ENCODE peak calls at places on chromosomes 2 and 18, in five cellular contexts. G is psoas muscle; K is tibial artery; Z is CD8-positive, alpha-beta T cell; I is left ventricle myocardium inferior. L is an unnamed sample.

GRCh38 chr18:26747131-26747475 is 118.4 kb downstream of the AQP4 start:
- DNase-seq in G (no peak), K (no peak), Z (no peak), I (no peak), L (no peak)

GRCh38 chr2:70767699-70768584 is at the start of gene ADD2:
- DNase-seq in G (peak; percentile 48), K (no peak), Z (peak; percentile 8), I (peak; percentile 20), L (no peak)

GRCh38 chr2:221896505-221897151 is 324.5 kb upstream of the EPHA4 start:
- DNase-seq in G (peak; percentile 42), K (peak; percentile 22), Z (no peak), I (peak; percentile 30), L (no peak)

GRCh38 chr2:208686665-208687064 is 280.1 kb downstream of the PTH2R start:
- DNase-seq in G (no peak), K (no peak), Z (no peak), I (no peak), L (no peak)

GRCh38 chr2:45821558-45822271 is 170.2 kb downstream of the PRKCE start:
- DNase-seq in G (peak; percentile 80), K (peak; percentile 59), Z (no peak), I (peak; percentile 46), L (no peak)

GRCh38 chr2:197198890-197199289 is 111.7 kb downstream of the ANKRD44 start:
- DNase-seq in G (no peak), K (peak; percentile 47), Z (peak; percentile 78), I (peak; percentile 47), L (no peak)

GRCh38 chr2:187879491-187879890 is 325.3 kb upstream of the TFPI start:
- DNase-seq in G (no peak), K (no peak), Z (no peak), I (no peak), L (no peak)

GRCh38 chr2:121283670-121284245 is 1.2 kb downstream of the TFCP2L1 start:
- DNase-seq in G (no peak), K (no peak), Z (no peak), I (no peak), L (no peak)

GRCh38 chr2:230254152-230254881 is 28.8 kb downstream of the SP140 start:
- DNase-seq in G (no peak), K (no peak), Z (no peak), I (no peak), L (no peak)

DNA sequence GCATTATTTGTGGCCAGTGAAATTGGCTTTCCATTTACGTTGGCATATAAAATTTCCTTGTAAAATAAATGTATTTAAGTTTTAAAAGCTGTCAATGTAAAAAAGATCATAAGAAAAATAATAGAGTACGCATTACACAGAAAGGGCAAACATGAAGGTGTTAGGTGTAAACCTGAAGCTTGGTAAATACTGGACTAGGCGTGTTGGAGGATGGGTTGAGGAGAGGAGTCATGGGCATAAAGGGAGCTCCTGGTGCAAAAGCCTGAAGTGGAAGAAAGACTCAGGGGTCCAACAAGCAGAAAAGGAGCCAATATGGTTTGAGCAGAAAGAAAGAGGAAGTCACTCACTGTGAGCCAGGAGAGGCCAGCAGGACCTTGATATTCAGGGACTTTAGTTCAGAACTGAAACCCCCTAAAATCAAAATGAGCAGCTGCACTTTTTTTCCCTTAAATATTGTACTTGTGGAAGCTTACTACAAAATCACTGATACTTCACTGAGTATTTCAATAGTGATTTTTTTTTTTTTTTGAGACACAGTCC is 24.4 kb downstream of the SP5 start:
- DNase-seq in G (no peak), K (no peak), Z (no peak), I (no peak), L (no peak)
- H3K27ac ChIP-seq in G (no peak overlapping the region), K (no peak overlapping the region), Z (no peak overlapping the region), I (no peak overlapping the region), L (no peak overlapping the region)

GRCh38 chr2:218570850-218571249 is 2.2 kb downstream of the CNOT9 start:
- DNase-seq in G (no peak), K (no peak), Z (no peak), I (no peak), L (no peak)
- H3K27ac ChIP-seq in G (peak overlapping the region; percentile 92), K (no peak overlapping the region), Z (no peak overlapping the region), I (peak overlapping the region; percentile 95), L (no peak overlapping the region)

GRCh38 chr2:236090027-236090382 is 78.2 kb downstream of the GBX2 start:
- DNase-seq in G (no peak), K (no peak), Z (no peak), I (no peak), L (no peak)
- H3K27ac ChIP-seq in G (no peak overlapping the region), K (no peak overlapping the region), Z (no peak overlapping the region), I (no peak overlapping the region), L (no peak overlapping the region)

DNA sequence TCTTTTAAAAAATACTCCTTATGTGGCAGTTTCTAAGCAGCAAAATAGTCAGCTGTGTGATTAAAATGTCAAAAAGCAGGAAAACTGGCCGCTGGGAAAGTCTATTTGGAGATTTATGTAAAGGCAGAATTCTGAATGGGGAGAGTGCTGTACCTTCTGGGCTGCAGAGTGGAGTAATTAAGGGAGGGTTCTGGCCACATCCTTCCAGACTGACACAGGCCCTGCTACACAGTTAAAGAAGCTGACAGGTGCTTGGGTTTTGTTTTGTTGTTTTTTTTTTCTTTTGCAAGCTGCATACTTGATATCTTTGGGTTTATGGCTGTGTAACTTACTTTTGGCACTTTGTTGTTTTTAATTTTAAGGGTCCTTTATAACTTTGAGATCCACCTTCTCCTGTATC is 157.2 kb downstream of the WDSUB1 start:
- DNase-seq in G (no peak), K (no peak), Z (no peak), I (no peak), L (no peak)
- H3K27ac ChIP-seq in G (no peak overlapping the region), K (no peak overlapping the region), Z (no peak overlapping the region), I (peak overlapping the region; percentile 84), L (peak overlapping the region; percentile 3)

DNA sequence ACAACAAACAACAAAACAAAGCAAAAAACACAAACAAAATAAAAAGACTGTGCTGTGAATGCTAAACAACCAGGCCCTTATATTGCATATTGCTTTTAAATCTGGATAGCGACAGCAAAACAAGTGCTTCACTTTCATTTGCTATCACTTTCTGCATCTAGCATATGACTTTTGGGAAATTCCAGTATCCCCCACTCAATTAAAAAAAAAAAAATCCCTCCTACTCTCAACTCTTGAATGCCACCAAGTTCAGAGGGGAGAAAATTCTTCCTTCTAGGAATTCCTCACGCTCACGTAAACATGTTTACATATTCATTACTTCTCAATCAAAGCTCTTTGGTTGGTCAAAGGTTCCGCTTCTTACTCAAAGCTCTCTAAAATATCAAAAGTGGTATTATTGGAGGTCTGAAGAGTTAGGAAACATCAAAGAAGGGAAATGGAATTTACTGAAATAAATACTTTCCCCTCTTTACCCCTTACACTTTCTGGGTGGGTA is 4.1 kb downstream of the DOCK10 start:
- DNase-seq in G (no peak), K (no peak), Z (no peak), I (no peak), L (no peak)
- H3K27ac ChIP-seq in G (no peak overlapping the region), K (no peak overlapping the region), Z (no peak overlapping the region), I (no peak overlapping the region), L (peak overlapping the region; percentile 44)

GRCh38 chr2:24080721-24081120 is 3.9 kb downstream of the TP53I3 start:
- DNase-seq in G (no peak), K (no peak), Z (no peak), I (no peak), L (no peak)
- H3K27ac ChIP-seq in G (no peak overlapping the region), K (no peak overlapping the region), Z (no peak overlapping the region), I (no peak overlapping the region), L (no peak overlapping the region)

L was measured in substantia nigra.